ENCODE peak calls at places on chromosomes 11 and 22, in five cellular contexts. One of them, this sample, is unnamed. For H3K4me1, the result is how much of the 10 kb centered on the place peaks cover.

GRCh38 chr11:72349616-72350218 is 84.6 kb downstream of the CLPB start:
- DNase-seq in mesenchymal stem cell: no peak
- DNase-seq in Karpas-422: no peak
- DNase-seq in psoas muscle: peak
- DNase-seq in fibroblast of lung: no peak
- DNase-seq in this sample: peak

GRCh38 chr11:6667733-6668374 is 12.2 kb upstream of the DCHS1 start:
- DNase-seq in mesenchymal stem cell: peak
- DNase-seq in Karpas-422: peak
- DNase-seq in psoas muscle: no peak
- DNase-seq in fibroblast of lung: no peak
- DNase-seq in this sample: no peak

GRCh38 chr11:125952973-125953372 is 7.1 kb downstream of the VSIG10L2 start:
- DNase-seq in mesenchymal stem cell: no peak
- DNase-seq in Karpas-422: no peak
- DNase-seq in psoas muscle: peak
- DNase-seq in fibroblast of lung: no peak
- DNase-seq in this sample: peak

GRCh38 chr22:17063372-17064106 is 21.3 kb upstream of the IL17RA start:
- DNase-seq in mesenchymal stem cell: no peak
- DNase-seq in Karpas-422: peak
- DNase-seq in psoas muscle: no peak
- DNase-seq in fibroblast of lung: no peak
- DNase-seq in this sample: peak

GRCh38 chr11:38206663-38207062 is 1608.6 kb upstream of the RAG2 start:
- DNase-seq in mesenchymal stem cell: no peak
- DNase-seq in Karpas-422: no peak
- DNase-seq in psoas muscle: no peak
- DNase-seq in fibroblast of lung: no peak
- DNase-seq in this sample: no peak

GRCh38 chr11:112655386-112655785 is 305.8 kb upstream of the NCAM1 start:
- DNase-seq in mesenchymal stem cell: peak
- DNase-seq in Karpas-422: no peak
- DNase-seq in psoas muscle: peak
- DNase-seq in fibroblast of lung: peak
- DNase-seq in this sample: peak

GRCh38 chr11:98772799-98773198 is 247.9 kb upstream of the CNTN5 start:
- DNase-seq in mesenchymal stem cell: no peak
- DNase-seq in Karpas-422: no peak
- DNase-seq in psoas muscle: no peak
- DNase-seq in fibroblast of lung: no peak
- DNase-seq in this sample: no peak

GRCh38 chr11:63667993-63668392 is 3.2 kb downstream of the ATL3 start:
- DNase-seq in mesenchymal stem cell: peak
- DNase-seq in Karpas-422: no peak
- DNase-seq in psoas muscle: no peak
- DNase-seq in fibroblast of lung: peak
- DNase-seq in this sample: no peak

GRCh38 chr11:78733031-78733430 is 158.4 kb upstream of the NARS2 start:
- DNase-seq in mesenchymal stem cell: no peak
- DNase-seq in Karpas-422: no peak
- DNase-seq in psoas muscle: no peak
- DNase-seq in fibroblast of lung: no peak
- DNase-seq in this sample: no peak

GRCh38 chr11:35727140-35727539 is 64.6 kb downstream of the TRIM44 start:
- DNase-seq in mesenchymal stem cell: no peak
- DNase-seq in Karpas-422: no peak
- DNase-seq in psoas muscle: no peak
- DNase-seq in fibroblast of lung: no peak
- DNase-seq in this sample: no peak

GRCh38 chr22:29762263-29762662 is 4.5 kb downstream of the ZMAT5 start:
- DNase-seq in mesenchymal stem cell: no peak
- DNase-seq in Karpas-422: no peak
- DNase-seq in psoas muscle: no peak
- DNase-seq in fibroblast of lung: no peak
- DNase-seq in this sample: no peak

GRCh38 chr22:49358041-49358440 is 469.6 kb downstream of the BRD1 start:
- DNase-seq in mesenchymal stem cell: no peak
- DNase-seq in Karpas-422: no peak
- DNase-seq in psoas muscle: no peak
- DNase-seq in fibroblast of lung: no peak
- DNase-seq in this sample: no peak

GRCh38 chr11:57940044-57940781 is 83.5 kb upstream of the OR9Q1 start:
- DNase-seq in mesenchymal stem cell: no peak
- DNase-seq in Karpas-422: no peak
- DNase-seq in psoas muscle: no peak
- DNase-seq in fibroblast of lung: no peak
- DNase-seq in this sample: no peak

GRCh38 chr11:121226415-121227263 is 65.9 kb upstream of the SC5D start:
- DNase-seq in mesenchymal stem cell: no peak
- DNase-seq in Karpas-422: no peak
- DNase-seq in psoas muscle: no peak
- DNase-seq in fibroblast of lung: no peak
- DNase-seq in this sample: no peak

GRCh38 chr11:5443835-5444393 is 2.6 kb upstream of the OR51I1 start:
- DNase-seq in mesenchymal stem cell: no peak
- DNase-seq in Karpas-422: no peak
- DNase-seq in psoas muscle: no peak
- DNase-seq in fibroblast of lung: no peak
- DNase-seq in this sample: no peak

GRCh38 chr11:46315783-46316563 is 31.3 kb upstream of the DGKZ start:
- DNase-seq in mesenchymal stem cell: no peak
- DNase-seq in Karpas-422: no peak
- DNase-seq in psoas muscle: no peak
- DNase-seq in fibroblast of lung: no peak
- DNase-seq in this sample: no peak

GRCh38 chr22:30298005-30298701 is 8.8 kb upstream of the CASTOR1 start:
- DNase-seq in mesenchymal stem cell: no peak
- DNase-seq in Karpas-422: no peak
- DNase-seq in psoas muscle: no peak
- DNase-seq in fibroblast of lung: no peak
- DNase-seq in this sample: no peak

GRCh38 chr11:47215366-47215925 is 672 bp downstream of the DDB2 start:
- DNase-seq in mesenchymal stem cell: no peak
- DNase-seq in Karpas-422: peak
- DNase-seq in psoas muscle: no peak
- DNase-seq in fibroblast of lung: no peak
- DNase-seq in this sample: no peak

GRCh38 chr22:20079745-20080444 is at the start of gene DGCR8:
- DNase-seq in mesenchymal stem cell: peak
- DNase-seq in Karpas-422: peak
- DNase-seq in psoas muscle: peak
- DNase-seq in fibroblast of lung: peak
- DNase-seq in this sample: peak

GRCh38 chr22:46036558-46037408 is 59.8 kb upstream of the WNT7B start:
- DNase-seq in mesenchymal stem cell: peak
- DNase-seq in Karpas-422: peak
- DNase-seq in psoas muscle: no peak
- DNase-seq in fibroblast of lung: peak
- DNase-seq in this sample: peak

GRCh38 chr11:1193326-1194230 is 29.3 kb upstream of the MUC5B start:
- DNase-seq in mesenchymal stem cell: no peak
- DNase-seq in Karpas-422: no peak
- DNase-seq in psoas muscle: peak
- DNase-seq in fibroblast of lung: no peak
- DNase-seq in this sample: no peak

GRCh38 chr11:88384678-88385015 is 47.1 kb upstream of the CTSC start:
- DNase-seq in mesenchymal stem cell: peak
- DNase-seq in Karpas-422: no peak
- DNase-seq in psoas muscle: no peak
- DNase-seq in fibroblast of lung: peak
- DNase-seq in this sample: no peak

GRCh38 chr11:110026823-110027626 is 66.2 kb upstream of the ZC3H12C start:
- DNase-seq in mesenchymal stem cell: no peak
- DNase-seq in Karpas-422: peak
- DNase-seq in psoas muscle: no peak
- DNase-seq in fibroblast of lung: no peak
- DNase-seq in this sample: no peak

GRCh38 chr22:49298834-49299750 is 528.6 kb downstream of the BRD1 start:
- DNase-seq in mesenchymal stem cell: no peak
- DNase-seq in Karpas-422: no peak
- DNase-seq in psoas muscle: no peak
- DNase-seq in fibroblast of lung: no peak
- DNase-seq in this sample: no peak

GRCh38 chr11:129075757-129076156 is 116.4 kb downstream of the ARHGAP32 start:
- DNase-seq in mesenchymal stem cell: no peak
- DNase-seq in Karpas-422: no peak
- DNase-seq in psoas muscle: no peak
- DNase-seq in fibroblast of lung: no peak
- DNase-seq in this sample: no peak

GRCh38 chr11:70491696-70492472 is 93.6 kb downstream of the CTTN start:
- DNase-seq in mesenchymal stem cell: no peak
- DNase-seq in Karpas-422: no peak
- DNase-seq in psoas muscle: peak
- DNase-seq in fibroblast of lung: no peak
- DNase-seq in this sample: no peak

GRCh38 chr11:15430381-15430780 is 315.7 kb downstream of the INSC start:
- DNase-seq in mesenchymal stem cell: no peak
- DNase-seq in Karpas-422: no peak
- DNase-seq in psoas muscle: no peak
- DNase-seq in fibroblast of lung: no peak
- DNase-seq in this sample: no peak

GRCh38 chr11:126546191-126546590 is 190.7 kb downstream of the ST3GAL4 start:
- DNase-seq in mesenchymal stem cell: no peak
- DNase-seq in Karpas-422: no peak
- DNase-seq in psoas muscle: no peak
- DNase-seq in fibroblast of lung: no peak
- DNase-seq in this sample: no peak

GRCh38 chr11:3738723-3739122 is 58.6 kb downstream of the NUP98 start:
- DNase-seq in mesenchymal stem cell: no peak
- DNase-seq in Karpas-422: no peak
- DNase-seq in psoas muscle: no peak
- DNase-seq in fibroblast of lung: no peak
- DNase-seq in this sample: no peak
- H3K4me1 ChIP-seq in mesenchymal stem cell: under half
- H3K4me1 ChIP-seq in Karpas-422: under half
- H3K4me1 ChIP-seq in psoas muscle: under half
- H3K4me1 ChIP-seq in fibroblast of lung: under half
- H3K4me1 ChIP-seq in this sample: under half

GRCh38 chr11:34332524-34332923 is 25.3 kb downstream of the ABTB2 start:
- DNase-seq in mesenchymal stem cell: no peak
- DNase-seq in Karpas-422: no peak
- DNase-seq in psoas muscle: no peak
- DNase-seq in fibroblast of lung: no peak
- DNase-seq in this sample: no peak

GRCh38 chr11:34331736-34332135 is 26.1 kb downstream of the ABTB2 start:
- DNase-seq in mesenchymal stem cell: no peak
- DNase-seq in Karpas-422: no peak
- DNase-seq in psoas muscle: no peak
- DNase-seq in fibroblast of lung: no peak
- DNase-seq in this sample: no peak

GRCh38 chr11:34329876-34330275 is 27.9 kb downstream of the ABTB2 start:
- DNase-seq in mesenchymal stem cell: no peak
- DNase-seq in Karpas-422: no peak
- DNase-seq in psoas muscle: no peak
- DNase-seq in fibroblast of lung: no peak
- DNase-seq in this sample: no peak

GRCh38 chr11:34330653-34331052 is 27.2 kb downstream of the ABTB2 start:
- DNase-seq in mesenchymal stem cell: no peak
- DNase-seq in Karpas-422: no peak
- DNase-seq in psoas muscle: no peak
- DNase-seq in fibroblast of lung: no peak
- DNase-seq in this sample: no peak

GRCh38 chr11:34331329-34331728 is 26.5 kb downstream of the ABTB2 start:
- DNase-seq in mesenchymal stem cell: no peak
- DNase-seq in Karpas-422: no peak
- DNase-seq in psoas muscle: no peak
- DNase-seq in fibroblast of lung: peak
- DNase-seq in this sample: no peak
- H3K27ac ChIP-seq in mesenchymal stem cell: no peak
- H3K27ac ChIP-seq in Karpas-422: no peak
- H3K27ac ChIP-seq in psoas muscle: no peak
- H3K27ac ChIP-seq in fibroblast of lung: no peak
- H3K27ac ChIP-seq in this sample: no peak

DNA sequence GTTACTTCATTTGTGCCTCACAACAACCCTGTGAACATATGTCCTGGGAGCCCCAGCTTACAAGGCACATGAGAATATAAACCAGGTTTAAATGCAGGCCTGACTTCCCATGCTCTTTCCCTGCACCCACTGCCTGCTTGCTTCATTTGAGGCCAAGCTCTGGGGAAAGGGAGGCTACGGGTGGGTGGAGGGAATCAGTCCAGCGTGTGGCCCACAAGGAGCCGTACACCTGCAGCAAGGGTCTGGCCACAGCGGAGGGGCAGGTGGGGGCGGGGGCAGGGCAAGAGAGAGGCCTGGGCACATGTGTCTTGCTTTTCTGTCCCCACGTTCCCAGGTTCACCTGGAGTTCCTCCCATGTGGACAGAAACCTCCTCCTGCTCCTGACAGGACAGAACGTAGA is 26.2 kb downstream of the FAM83F start:
- DNase-seq in mesenchymal stem cell: no peak
- DNase-seq in Karpas-422: no peak
- DNase-seq in psoas muscle: no peak
- DNase-seq in fibroblast of lung: no peak
- DNase-seq in this sample: no peak
- H3K4me1 ChIP-seq in mesenchymal stem cell: under half
- H3K4me1 ChIP-seq in Karpas-422: under half
- H3K4me1 ChIP-seq in psoas muscle: under half
- H3K4me1 ChIP-seq in fibroblast of lung: under half
- H3K4me1 ChIP-seq in this sample: under half

GRCh38 chr11:124776865-124777645 is 15.0 kb upstream of the ESAM start:
- DNase-seq in mesenchymal stem cell: no peak
- DNase-seq in Karpas-422: no peak
- DNase-seq in psoas muscle: no peak
- DNase-seq in fibroblast of lung: no peak
- DNase-seq in this sample: no peak
- H3K27ac ChIP-seq in mesenchymal stem cell: no peak
- H3K27ac ChIP-seq in Karpas-422: no peak
- H3K27ac ChIP-seq in psoas muscle: peak
- H3K27ac ChIP-seq in fibroblast of lung: no peak
- H3K27ac ChIP-seq in this sample: no peak

DNA sequence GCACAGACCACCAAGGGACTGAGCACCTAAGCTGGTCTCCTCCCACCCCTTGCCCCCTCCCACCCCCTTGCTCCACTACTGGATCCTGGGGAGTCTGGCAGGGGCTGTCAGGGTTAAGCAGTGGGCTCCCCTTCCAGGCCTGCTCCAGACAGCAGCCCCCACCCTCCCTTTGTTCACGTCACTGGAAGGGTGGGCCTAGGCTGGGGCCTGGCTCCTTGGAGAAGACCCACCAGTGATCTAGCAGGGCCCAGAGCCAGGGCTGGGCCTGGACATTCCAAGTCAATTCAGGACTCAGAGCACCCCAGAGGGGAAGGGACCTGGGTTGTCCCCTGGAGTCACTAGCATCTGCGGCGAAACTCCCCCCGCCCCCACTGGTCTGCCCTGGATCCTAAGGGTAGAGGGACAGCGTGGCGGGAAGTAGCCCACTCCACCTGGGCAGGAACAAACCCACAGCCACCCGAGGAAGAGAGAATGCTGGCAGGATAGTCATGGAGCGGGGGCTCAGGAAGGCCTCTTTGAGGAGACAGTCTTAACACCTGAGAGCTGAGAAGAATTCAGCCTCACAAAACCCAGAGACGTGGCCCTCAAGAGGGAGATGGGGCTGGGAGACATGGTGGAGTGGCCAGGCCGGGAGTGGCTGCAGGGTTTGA is 45.8 kb downstream of the IGLL1 start:
- DNase-seq in mesenchymal stem cell: no peak
- DNase-seq in Karpas-422: no peak
- DNase-seq in psoas muscle: peak
- DNase-seq in fibroblast of lung: no peak
- DNase-seq in this sample: peak
- H3K4me1 ChIP-seq in mesenchymal stem cell: under half
- H3K4me1 ChIP-seq in Karpas-422: half or more
- H3K4me1 ChIP-seq in psoas muscle: under half
- H3K4me1 ChIP-seq in fibroblast of lung: under half
- H3K4me1 ChIP-seq in this sample: under half

This sample was measured in ovary.